ENCODE peak calls at places on chromosomes 2 and 18, in nine cellular contexts. E, I, H, D, X, K, W, J and U are unnamed samples.

GRCh38 chr2:24400207-24400907 is 40.0 kb upstream of the ITSN2 start:
- DNase-seq in H (no peak), D (no peak), I (no peak), W (no peak), K (no peak), X (no peak), E (no peak), J (no peak), U (no peak)

GRCh38 chr2:219291394-219291793 is 12.2 kb downstream of the DNAJB2 start:
- DNase-seq in J (no peak), I (no peak), H (no peak), X (no peak), W (no peak), E (no peak), D (no peak), K (no peak), U (no peak)

GRCh38 chr2:36461039-36461681 is 105.6 kb downstream of the CRIM1 start:
- DNase-seq in H (no peak), J (no peak), X (peak), K (no peak), W (peak), I (no peak), D (no peak), E (no peak), U (no peak)

GRCh38 chr2:33706410-33706809 is 107.3 kb upstream of the FAM98A start:
- DNase-seq in E (no peak), D (no peak), J (no peak), X (no peak), I (no peak), K (no peak), W (no peak), H (no peak), U (no peak)

GRCh38 chr2:197884252-197884651 is 79.9 kb downstream of the PLCL1 start:
- DNase-seq in X (no peak), J (no peak), K (no peak), H (no peak), E (no peak), I (no peak), D (no peak), W (no peak), U (no peak)

GRCh38 chr2:97731274-97732050 is 18.1 kb downstream of the ZAP70 start:
- DNase-seq in X (no peak), D (peak), J (no peak), I (peak), K (no peak), H (no peak), W (no peak), E (no peak), U (no peak)

GRCh38 chr2:228615501-228615900 is 434.0 kb upstream of the SPHKAP start:
- DNase-seq in I (no peak), X (no peak), E (no peak), D (no peak), H (no peak), K (no peak), W (no peak), J (no peak), U (no peak)

GRCh38 chr2:36824281-36824680 is 127.8 kb downstream of the VIT start:
- DNase-seq in K (no peak), I (no peak), W (no peak), X (no peak), D (no peak), E (no peak), H (no peak), J (no peak), U (no peak)

GRCh38 chr2:198296665-198297308 is 492.4 kb downstream of the PLCL1 start:
- DNase-seq in X (peak), W (peak), J (peak), I (peak), K (peak), H (peak), E (peak), D (no peak), U (peak)

GRCh38 chr2:85444629-85445028 is 26.1 kb downstream of the SH2D6 start:
- DNase-seq in W (no peak), J (no peak), H (no peak), D (no peak), E (no peak), I (no peak), K (no peak), X (no peak), U (no peak)

GRCh38 chr2:241191101-241191500 is 2.6 kb downstream of the ANO7 start:
- DNase-seq in W (no peak), I (no peak), J (no peak), X (no peak), K (no peak), H (no peak), D (no peak), E (no peak), U (no peak)

GRCh38 chr2:84846732-84847131 is 34.2 kb downstream of the TRABD2A start:
- DNase-seq in E (no peak), K (no peak), J (no peak), W (no peak), I (peak), H (no peak), X (no peak), D (no peak), U (no peak)

GRCh38 chr2:128512664-128513415 is 194.2 kb upstream of the HS6ST1 start:
- DNase-seq in J (no peak), E (peak), K (no peak), W (no peak), I (no peak), D (peak), H (no peak), X (no peak), U (no peak)

GRCh38 chr2:42545714-42546390 is 22.6 kb upstream of the MTA3 start:
- DNase-seq in I (no peak), H (no peak), J (no peak), E (no peak), X (no peak), W (no peak), D (no peak), K (no peak), U (peak)

GRCh38 chr18:13513481-13513880 is 212.9 kb downstream of the FAM210A start:
- DNase-seq in I (no peak), X (no peak), D (no peak), J (no peak), H (no peak), K (no peak), E (no peak), W (no peak), U (no peak)

GRCh38 chr18:76255070-76255683 is 239.9 kb downstream of the ZNF516 start:
- DNase-seq in J (no peak), I (no peak), K (peak), W (no peak), H (no peak), X (no peak), E (no peak), D (no peak), U (no peak)

GRCh38 chr2:172098650-172099471 is 3.8 kb downstream of the DLX2 start:
- DNase-seq in D (peak), I (peak), J (no peak), X (peak), W (no peak), E (no peak), H (no peak), K (no peak), U (no peak)

GRCh38 chr2:135791418-135792190 is 45.4 kb downstream of the LCT start:
- DNase-seq in E (no peak), W (no peak), D (no peak), J (no peak), H (no peak), I (no peak), X (no peak), K (no peak), U (no peak)

GRCh38 chr18:25464211-25464610 is 112.2 kb upstream of the ZNF521 start:
- DNase-seq in J (no peak), X (peak), I (no peak), W (peak), H (no peak), K (no peak), E (no peak), D (no peak), U (no peak)

GRCh38 chr2:134011936-134012586 is 241.8 kb upstream of the MGAT5 start:
- DNase-seq in D (no peak), H (no peak), E (no peak), K (no peak), I (no peak), W (no peak), J (no peak), X (no peak), U (no peak)

GRCh38 chr18:39854291-39854690 is 2100.7 kb upstream of the PIK3C3 start:
- DNase-seq in J (no peak), I (no peak), H (no peak), D (no peak), E (no peak), X (no peak), W (no peak), K (no peak), U (no peak)

GRCh38 chr2:162301151-162301804 is 17.2 kb downstream of the IFIH1 start:
- DNase-seq in J (peak), E (peak), D (no peak), I (peak), H (peak), X (peak), W (peak), K (peak), U (no peak)

GRCh38 chr2:71277536-71278103 is 50.7 kb upstream of the PAIP2B start:
- DNase-seq in I (peak), W (no peak), X (peak), D (peak), H (no peak), E (peak), K (no peak), J (no peak), U (no peak)

GRCh38 chr2:17857016-17857415 is 21.5 kb upstream of the KCNS3 start:
- DNase-seq in X (peak), K (no peak), D (no peak), H (no peak), E (no peak), J (no peak), I (no peak), W (no peak), U (no peak)

GRCh38 chr18:45517181-45517741 is 98.0 kb upstream of the SLC14A2 start:
- DNase-seq in D (no peak), W (no peak), J (no peak), E (peak), H (no peak), I (no peak), X (peak), K (no peak), U (no peak)

GRCh38 chr2:9341351-9341887 is 81.9 kb downstream of the ITGB1BP1 start:
- DNase-seq in X (no peak), E (no peak), I (no peak), K (no peak), W (no peak), H (no peak), J (no peak), D (no peak), U (no peak)

GRCh38 chr2:236939751-236940229 is 145.9 kb upstream of the COPS8 start:
- DNase-seq in X (no peak), E (no peak), K (peak), J (no peak), D (peak), I (no peak), W (no peak), H (no peak), U (peak)

GRCh38 chr18:8603663-8604520 is 5.3 kb upstream of the RAB12 start:
- DNase-seq in I (no peak), W (no peak), X (no peak), E (no peak), D (no peak), K (no peak), J (no peak), H (no peak), U (no peak)

GRCh38 chr2:8457092-8457481 is 224.8 kb upstream of the ID2 start:
- DNase-seq in E (no peak), X (no peak), J (no peak), D (peak), K (peak), H (no peak), I (no peak), W (no peak), U (no peak)

GRCh38 chr2:152961376-152961775 is 243.0 kb downstream of the ARL6IP6 start:
- DNase-seq in H (no peak), I (no peak), K (no peak), X (no peak), D (no peak), W (no peak), E (no peak), J (no peak), U (no peak)

GRCh38 chr2:219566640-219567039 is 4.7 kb downstream of the OBSL1 start:
- DNase-seq in K (no peak), E (no peak), D (no peak), H (no peak), W (no peak), J (no peak), X (no peak), I (no peak), U (no peak)

GRCh38 chr2:224159345-224159928 is 120.4 kb upstream of the SERPINE2 start:
- DNase-seq in X (no peak), W (no peak), J (no peak), E (no peak), H (no peak), I (no peak), D (no peak), K (no peak), U (no peak)

GRCh38 chr2:36290306-36290705 is 65.3 kb upstream of the CRIM1 start:
- DNase-seq in D (no peak), X (no peak), H (no peak), E (no peak), I (no peak), J (no peak), K (no peak), W (no peak), U (no peak)

GRCh38 chr2:130825231-130825971 is 11.3 kb upstream of the ARHGEF4 start:
- DNase-seq in E (no peak), X (no peak), H (no peak), K (no peak), I (no peak), D (peak), W (no peak), J (no peak), U (no peak)

GRCh38 chr2:52222128-52222527 is 1190.2 kb upstream of the NRXN1 start:
- DNase-seq in E (no peak), X (peak), W (no peak), H (no peak), I (no peak), J (no peak), D (no peak), K (no peak), U (no peak)